ENCODE peak calls at places on chromosomes 16 and 17, in ten cellular contexts. N is epithelial cell of esophagus, D is uterus, W is MM.1S, T is astrocyte, O is Peyer's patch, P is HepG2, Y is transverse colon, I is fibroblast of villous mesenchyme, H is heart right ventricle. Z is an unnamed sample.

GRCh38 chr16:49494386-49495150 is 121.0 kb downstream of the C16orf78 start:
- DNase-seq in O (no peak), P (no peak), N (no peak), W (no peak), T (no peak), I (no peak), Y (no peak), H (no peak), D (no peak), Z (no peak)

GRCh38 chr17:78408476-78409020 is 30.1 kb downstream of the PGS1 start:
- DNase-seq in H (no peak), P (no peak), Y (peak; percentile 81), T (no peak), D (no peak), N (no peak), W (no peak), I (no peak), O (no peak), Z (no peak)

GRCh38 chr17:37220609-37220953 is 155.2 kb upstream of the C17orf78 start:
- DNase-seq in I (peak; percentile 55), N (peak; percentile 26), D (no peak), W (peak; percentile 12), T (no peak), H (no peak), Y (peak; percentile 9), P (no peak), O (no peak), Z (no peak)

GRCh38 chr17:16900288-16900882 is 71.5 kb downstream of the TNFRSF13B start:
- DNase-seq in O (no peak), P (no peak), Y (no peak), D (no peak), W (no peak), N (no peak), T (no peak), I (no peak), H (no peak), Z (no peak)

GRCh38 chr17:28725660-28726395 is at the start of gene TLCD1:
- DNase-seq in T (peak; percentile 57), I (peak; percentile 69), W (peak; percentile 70), N (peak; percentile 80), D (no peak), H (peak; percentile 39), O (peak; percentile 43), Y (peak; percentile 73), P (peak; percentile 68), Z (no peak)

GRCh38 chr17:16406742-16407674 is 8.4 kb upstream of the TRPV2 start:
- DNase-seq in W (no peak), D (peak; percentile 47), T (peak; percentile 29), Y (peak; percentile 49), H (peak; percentile 83), N (no peak), O (no peak), I (peak; percentile 37), P (no peak), Z (no peak)

GRCh38 chr17:32142857-32143524 is 689 bp downstream of the RHOT1 start:
- DNase-seq in I (peak; percentile 74), N (peak; percentile 68), T (peak; percentile 70), H (peak; percentile 57), P (peak; percentile 49), Y (peak; percentile 68), D (peak; percentile 18), W (peak; percentile 27), O (peak; percentile 31), Z (no peak)

GRCh38 chr17:45160505-45161287 is 979 bp upstream of the HEXIM2 start:
- DNase-seq in N (peak; percentile 54), O (peak; percentile 65), T (peak; percentile 57), I (peak; percentile 80), P (peak; percentile 90), D (peak; percentile 74), H (peak; percentile 78), Y (peak; percentile 67), W (peak; percentile 62), Z (no peak)

GRCh38 chr16:65315004-65315398 is 193.1 kb upstream of the CDH11 start:
- DNase-seq in P (no peak), I (no peak), N (no peak), T (no peak), Y (no peak), W (no peak), O (no peak), D (peak; percentile 17), H (peak; percentile 74), Z (no peak)

GRCh38 chr17:10200645-10201044 is 2.2 kb upstream of the GAS7 start:
- DNase-seq in P (no peak), D (no peak), T (no peak), H (no peak), W (no peak), O (no peak), N (no peak), I (no peak), Y (no peak), Z (no peak)

GRCh38 chr16:79767597-79768280 is 167.2 kb upstream of the MAF start:
- DNase-seq in Y (peak; percentile 57), P (peak; percentile 40), I (peak; percentile 57), H (no peak), N (peak; percentile 53), T (peak; percentile 12), W (peak; percentile 58), D (peak; percentile 45), O (no peak), Z (no peak)

GRCh38 chr17:61416540-61417363 is 17.1 kb downstream of the TBX2 start:
- DNase-seq in Y (peak; percentile 77), H (peak; percentile 90), I (peak; percentile 90), P (peak; percentile 91), T (peak; percentile 62), N (peak; percentile 53), D (peak; percentile 85), W (peak; percentile 74), O (peak; percentile 47), Z (peak; percentile 46)

GRCh38 chr17:30336369-30337171 is 2.7 kb upstream of the TMIGD1 start:
- DNase-seq in D (no peak), I (peak; percentile 58), T (peak; percentile 14), N (peak; percentile 75), H (peak; percentile 9), Y (peak; percentile 74), W (peak; percentile 71), O (no peak), P (peak; percentile 95), Z (no peak)

GRCh38 chr17:55249861-55250260 is 14.9 kb upstream of the HLF start:
- DNase-seq in D (no peak), H (no peak), W (no peak), P (no peak), T (no peak), N (no peak), Y (no peak), O (no peak), I (no peak), Z (no peak)

GRCh38 chr17:72119963-72120877 is 600 bp upstream of the SOX9 start:
- DNase-seq in O (no peak), I (peak; percentile 85), T (peak; percentile 84), D (no peak), W (peak; percentile 37), Y (peak; percentile 53), P (peak; percentile 79), N (peak; percentile 84), H (peak; percentile 19), Z (no peak)

DNA sequence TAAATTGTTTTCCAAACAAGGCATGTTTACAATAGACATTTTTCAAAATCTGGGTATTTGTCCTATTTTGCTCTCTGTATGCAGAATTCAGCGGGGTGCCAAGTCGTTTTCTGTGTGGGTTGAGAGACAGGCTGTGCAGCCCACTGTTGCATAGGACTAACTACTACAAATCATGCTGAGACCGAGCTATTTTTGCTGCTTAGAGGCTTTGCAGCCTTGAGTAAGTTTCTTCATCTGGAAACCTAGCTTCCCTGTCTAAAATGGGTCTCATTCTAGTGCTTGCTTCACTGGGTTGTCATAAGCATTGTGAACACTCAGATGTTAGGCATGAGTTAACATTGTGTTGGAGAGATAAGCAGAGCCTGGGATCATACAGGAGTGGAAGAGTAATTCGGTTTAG is 1.3 kb downstream of the PRPSAP2 start:
- DNase-seq in N (peak; percentile 45), D (peak; percentile 11), I (peak; percentile 49), H (no peak), O (no peak), Y (no peak), T (peak; percentile 68), P (peak; percentile 28), W (no peak), Z (no peak)
- H3K4me3 ChIP-seq in N (peak overlapping the region; percentile 47), D (no peak overlapping the region), I (peak overlapping the region; percentile 76), H (peak overlapping the region; percentile 98), O (no peak overlapping the region), Y (peak overlapping the region; percentile 100), T (peak overlapping the region; percentile 92), P (peak overlapping the region; percentile 97), W (no peak overlapping the region), Z (peak overlapping the region; percentile 72)

DNA sequence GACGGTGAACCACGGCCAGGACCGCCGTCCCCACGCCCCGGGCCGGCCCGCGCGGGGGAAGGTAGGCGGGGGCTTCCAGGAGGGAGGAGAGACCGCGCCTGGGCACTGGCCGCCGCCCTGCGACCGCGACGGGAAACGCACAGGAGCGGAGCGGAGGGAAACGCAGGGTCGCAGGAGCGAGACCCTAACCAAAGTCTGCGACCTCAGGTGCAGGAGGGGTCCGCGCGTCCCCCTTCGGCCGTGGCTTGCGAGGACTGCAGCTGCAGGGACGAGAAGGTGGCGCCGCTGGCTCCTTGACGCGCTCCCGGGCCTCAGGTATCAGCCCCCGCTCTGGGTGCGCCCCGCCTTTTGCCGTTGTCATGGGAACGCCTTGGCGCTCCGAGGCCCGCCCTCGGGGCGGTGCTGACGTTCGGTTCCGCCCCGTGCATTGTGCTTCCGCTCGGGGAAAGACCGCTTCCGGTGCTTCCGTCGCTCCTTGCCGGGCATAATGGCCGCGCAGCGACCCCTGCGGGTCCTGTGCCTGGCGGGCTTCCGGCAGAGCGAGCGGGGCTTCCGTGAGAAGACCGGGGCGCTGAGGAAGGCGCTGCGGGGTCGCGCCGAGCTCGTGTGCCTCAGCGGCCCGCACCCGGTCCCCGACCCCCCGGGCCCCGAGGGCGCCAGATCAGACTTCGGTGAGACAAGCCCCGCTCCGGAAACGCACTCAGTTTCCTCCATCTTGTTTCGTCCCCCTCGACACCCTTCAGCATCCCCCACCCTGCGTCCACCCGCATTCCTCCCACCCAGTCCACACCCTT is at the start of gene OVCA2:
- DNase-seq in N (peak; percentile 95), P (peak; percentile 80), D (peak; percentile 94), H (peak; percentile 94), T (peak; percentile 83), O (peak; percentile 95), Y (peak; percentile 96), W (peak; percentile 96), I (peak; percentile 93), Z (peak; percentile 55)
- TF ChIP-seq CTCF in N (peak; percentile 37), P (peak; percentile 93), D (peak; percentile 68), H (peak; percentile 42), T (peak; percentile 21), O (peak; percentile 42), Y (peak; percentile 44), W (peak; percentile 31), I (peak; percentile 50), Z (peak; percentile 60)

DNA sequence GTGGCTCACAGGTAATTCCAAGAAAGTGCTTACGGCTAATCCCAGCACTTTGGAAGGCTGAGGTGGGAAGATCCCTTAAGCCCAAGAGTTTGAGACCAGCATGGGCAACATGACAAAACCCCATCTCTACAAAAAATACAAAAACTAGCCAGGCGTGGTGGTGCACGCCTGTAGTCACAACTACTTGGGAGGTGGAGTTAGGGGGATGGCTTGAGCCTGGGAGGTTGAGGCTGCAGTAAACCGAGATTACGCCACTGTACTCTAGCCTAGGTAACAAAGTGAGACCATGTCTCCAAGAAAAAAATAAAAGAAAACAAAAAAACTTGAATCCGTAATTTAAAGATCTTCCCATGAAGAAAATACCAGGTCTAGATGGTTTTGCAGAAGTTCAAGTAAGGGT is 5.0 kb downstream of the ICAM2 start:
- DNase-seq in H (no peak), P (no peak), D (no peak), Y (no peak), N (no peak), T (no peak), I (no peak), O (peak; percentile 12), W (no peak), Z (no peak)
- H3K4me3 ChIP-seq in H (no peak overlapping the region), P (no peak overlapping the region), D (no peak overlapping the region), Y (no peak overlapping the region), N (no peak overlapping the region), T (no peak overlapping the region), I (no peak overlapping the region), O (no peak overlapping the region), W (no peak overlapping the region), Z (no peak overlapping the region)

GRCh38 chr16:68382296-68382718 is 66.0 kb downstream of the SMPD3 start:
- DNase-seq in D (no peak), O (peak; percentile 40), H (no peak), N (no peak), Y (peak; percentile 87), W (peak; percentile 54), T (no peak), I (no peak), P (no peak), Z (no peak)
- TF ChIP-seq CTCF in D (no peak), O (peak; percentile 13), H (no peak), N (peak; percentile 27), Y (peak; percentile 97), W (peak; percentile 69), T (peak; percentile 6), I (peak; percentile 38), P (peak; percentile 27), Z (peak; percentile 22)

Z was measured in BJ.